ENCODE peak calls at places on chromosomes 2 and 18, in nine cellular contexts. J is CD8-positive, alpha-beta T cell; L is ovary; S is OCI-LY7; R is uterus; V is mesenchymal stem cell; U is cardiac muscle cell; Q is dorsolateral prefrontal cortex; H is right lobe of liver. T is an unnamed sample.

GRCh38 chr2:217953531-217953932 is 49.3 kb downstream of the TNS1 start:
- DNase-seq in J (no peak), L (peak), S (no peak), R (no peak), V (no peak), U (peak), Q (no peak), H (peak), T (no peak)

GRCh38 chr2:231482806-231483391 is 18.6 kb upstream of the NCL start:
- DNase-seq in J (peak), L (peak), S (peak), R (peak), V (peak), U (peak), Q (peak), H (peak), T (peak)

GRCh38 chr2:65479528-65479927 is 47.1 kb upstream of the SPRED2 start:
- DNase-seq in J (no peak), L (no peak), S (no peak), R (no peak), V (no peak), U (no peak), Q (no peak), H (no peak), T (no peak)

GRCh38 chr2:109450574-109451265 is 163.0 kb downstream of the SEPTIN10 start:
- DNase-seq in J (no peak), L (no peak), S (no peak), R (peak), V (no peak), U (no peak), Q (no peak), H (peak), T (no peak)

GRCh38 chr18:12686100-12686499 is 16.4 kb downstream of the CEP76 start:
- DNase-seq in J (no peak), L (no peak), S (peak), R (no peak), V (peak), U (no peak), Q (no peak), H (no peak), T (no peak)

GRCh38 chr18:9828794-9829712 is 56.7 kb upstream of the TXNDC2 start:
- DNase-seq in J (no peak), L (no peak), S (no peak), R (no peak), V (no peak), U (no peak), Q (no peak), H (no peak), T (no peak)

GRCh38 chr2:42503291-42503690 is 9.5 kb upstream of the KCNG3 start:
- DNase-seq in J (no peak), L (no peak), S (no peak), R (no peak), V (no peak), U (no peak), Q (no peak), H (no peak), T (no peak)

GRCh38 chr2:124639524-124639923 is 614.4 kb downstream of the CNTNAP5 start:
- DNase-seq in J (no peak), L (no peak), S (no peak), R (no peak), V (no peak), U (no peak), Q (no peak), H (no peak), T (no peak)

GRCh38 chr2:158509928-158510797 is 53.4 kb downstream of the PKP4 start:
- DNase-seq in J (no peak), L (no peak), S (no peak), R (no peak), V (peak), U (no peak), Q (no peak), H (no peak), T (no peak)

GRCh38 chr18:9092665-9093064 is 9.8 kb upstream of the NDUFV2 start:
- DNase-seq in J (no peak), L (no peak), S (no peak), R (no peak), V (peak), U (no peak), Q (no peak), H (peak), T (no peak)

DNA sequence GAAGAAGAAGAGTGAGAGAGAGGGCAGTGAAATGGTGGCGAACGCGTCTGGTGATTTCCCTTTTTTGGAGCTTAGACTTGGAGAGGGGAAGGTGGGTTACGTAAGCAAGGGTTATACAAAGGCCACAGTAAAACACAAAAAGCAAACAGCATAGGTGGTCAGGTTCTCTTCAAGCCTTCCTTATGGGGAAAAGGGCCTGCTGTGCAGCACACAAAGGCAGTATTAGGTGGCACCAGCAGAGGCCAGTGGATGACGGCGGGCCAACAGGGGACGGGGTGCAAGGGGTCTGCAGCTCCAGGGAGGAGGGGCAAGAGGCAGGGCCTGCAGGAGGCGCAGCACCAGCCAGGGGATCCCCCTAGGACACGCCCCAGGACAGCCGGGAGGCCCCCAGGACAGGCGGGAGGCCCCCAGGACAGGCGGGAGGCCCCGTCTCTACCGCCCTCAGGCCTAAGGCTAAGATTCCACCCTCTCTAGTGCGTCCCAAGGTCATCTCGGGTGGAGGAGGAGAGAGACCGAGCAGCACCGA is 32.6 kb upstream of the NPC1 start:
- DNase-seq in J (no peak), L (no peak), S (no peak), R (no peak), V (no peak), U (peak), Q (no peak), H (peak), T (no peak)
- H3K27ac ChIP-seq in J (no peak), L (peak), S (no peak), R (peak), V (no peak), U (no peak), Q (no peak), H (peak), T (no peak)

DNA sequence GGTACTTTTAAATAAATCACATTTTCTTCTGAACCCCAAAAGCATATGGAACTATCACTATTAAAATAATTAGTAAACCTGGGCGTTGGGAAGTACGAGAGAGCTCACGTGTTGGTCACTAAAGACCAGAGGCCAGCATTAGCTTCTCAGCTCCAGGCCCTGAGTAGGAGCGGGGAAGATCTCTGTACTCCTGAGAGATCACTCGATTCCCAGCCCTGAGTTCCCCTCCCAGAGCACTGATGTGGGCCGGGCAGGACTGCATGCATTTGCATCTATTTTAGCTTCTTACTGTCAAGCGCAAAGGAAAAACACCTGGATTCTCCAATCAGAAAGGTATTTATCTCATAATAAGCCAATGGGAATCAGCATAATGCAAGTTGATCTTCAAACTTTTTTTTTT is 6.2 kb downstream of the PXDN start:
- DNase-seq in J (no peak), L (no peak), S (no peak), R (no peak), V (no peak), U (no peak), Q (peak), H (no peak), T (no peak)
- H3K27ac ChIP-seq in J (no peak), L (no peak), S (no peak), R (peak), V (no peak), U (no peak), Q (no peak), H (no peak), T (no peak)

GRCh38 chr18:48852792-48853191 is 98.0 kb downstream of the SMAD7 start:
- DNase-seq in J (no peak), L (no peak), S (no peak), R (no peak), V (no peak), U (no peak), Q (no peak), H (no peak), T (no peak)
- H3K27ac ChIP-seq in J (no peak), L (no peak), S (no peak), R (no peak), V (peak), U (no peak), Q (no peak), H (no peak), T (no peak)

DNA sequence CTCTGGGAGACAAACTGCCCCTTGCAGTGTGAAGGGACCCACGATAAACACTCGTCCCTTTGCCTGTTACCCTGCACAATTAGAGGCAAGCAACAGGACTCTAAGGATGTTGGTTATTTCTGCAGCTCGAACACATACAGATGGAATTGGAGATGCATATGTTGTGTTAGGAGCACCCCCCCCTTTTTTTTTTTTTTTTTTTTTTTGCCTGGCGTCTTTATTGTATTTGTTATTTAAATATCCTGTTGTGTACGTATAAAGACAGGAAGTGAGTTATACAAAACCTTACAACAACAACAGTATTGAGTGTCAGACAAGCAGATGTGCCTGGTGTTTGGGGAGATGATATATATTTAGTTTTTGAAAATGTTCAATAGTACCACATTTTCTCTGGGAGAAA is 23.0 kb upstream of the ZNF516 start:
- DNase-seq in J (no peak), L (no peak), S (no peak), R (no peak), V (no peak), U (no peak), Q (no peak), H (no peak), T (no peak)
- H3K27ac ChIP-seq in J (no peak), L (peak), S (no peak), R (peak), V (peak), U (no peak), Q (no peak), H (no peak), T (no peak)

GRCh38 chr2:74548285-74548918 is 5.3 kb downstream of the LOXL3 start:
- DNase-seq in J (no peak), L (no peak), S (no peak), R (no peak), V (no peak), U (peak), Q (no peak), H (no peak), T (no peak)
- H3K27ac ChIP-seq in J (no peak), L (no peak), S (no peak), R (peak), V (no peak), U (no peak), Q (peak), H (no peak), T (no peak)

GRCh38 chr2:236545814-236546480 is 23.7 kb upstream of the ACKR3 start:
- DNase-seq in J (no peak), L (no peak), S (peak), R (no peak), V (no peak), U (no peak), Q (no peak), H (no peak), T (no peak)
- H3K27ac ChIP-seq in J (peak), L (no peak), S (peak), R (no peak), V (no peak), U (no peak), Q (no peak), H (no peak), T (no peak)